ENCODE peak calls at places on chromosome 11, in ten cellular contexts. R is CD8-positive, alpha-beta T cell; B is ovary; D is CD8-positive, alpha-beta memory T cell; V is substantia nigra; U is neural progenitor cell; H is iPS DF 6.9; S is CD4-positive, alpha-beta memory T cell; Y is colonic mucosa; K is left ventricle myocardium inferior. M is an unnamed sample.
A peak's percentile ranks its signal among the peaks of the same experiment; 100 is the strongest.

GRCh38 chr11:70603064-70603755 is 204.9 kb downstream of the CTTN start:
- DNase-seq in S (no peak), V (no peak), Y (no peak), B (no peak), H (no peak), K (no peak), R (no peak), D (no peak), U (no peak), M (no peak)

GRCh38 chr11:102361100-102362021 is 14.3 kb downstream of the BIRC2 start:
- DNase-seq in R (peak; percentile 26), V (no peak), K (no peak), D (no peak), Y (no peak), U (no peak), S (peak; percentile 58), B (no peak), H (no peak), M (no peak)

GRCh38 chr11:100354736-100355135 is 332.4 kb upstream of the ARHGAP42 start:
- DNase-seq in R (no peak), V (no peak), D (no peak), U (no peak), Y (no peak), K (no peak), B (no peak), S (no peak), H (no peak), M (no peak)

GRCh38 chr11:74778581-74778980 is 29.9 kb downstream of the RNF169 start:
- DNase-seq in K (no peak), R (no peak), U (no peak), B (no peak), H (no peak), D (no peak), V (no peak), S (no peak), Y (no peak), M (no peak)

GRCh38 chr11:45209904-45210699 is 63.7 kb downstream of the PRDM11 start:
- DNase-seq in V (peak; percentile 4), S (no peak), R (no peak), Y (peak; percentile 42), B (peak; percentile 93), D (no peak), H (no peak), U (peak; percentile 73), K (peak; percentile 94), M (no peak)

GRCh38 chr11:108620958-108621772 is 27.6 kb upstream of the EXPH5 start:
- DNase-seq in D (no peak), V (no peak), S (no peak), K (no peak), R (no peak), U (no peak), Y (no peak), H (no peak), B (no peak), M (no peak)

GRCh38 chr11:119320593-119321524 is 3.9 kb upstream of the MCAM start:
- DNase-seq in D (peak; percentile 31), K (peak; percentile 74), H (no peak), V (no peak), B (peak; percentile 70), Y (peak; percentile 56), R (no peak), U (peak; percentile 71), S (peak; percentile 51), M (no peak)

GRCh38 chr11:37442576-37442975 is 844.5 kb upstream of the RAG2 start:
- DNase-seq in B (no peak), K (no peak), U (no peak), R (no peak), H (no peak), S (no peak), D (no peak), V (no peak), Y (no peak), M (no peak)

GRCh38 chr11:100790073-100790472 is 103.0 kb downstream of the ARHGAP42 start:
- DNase-seq in H (no peak), D (no peak), V (no peak), R (no peak), Y (no peak), K (no peak), U (no peak), B (no peak), S (no peak), M (no peak)

GRCh38 chr11:116104480-116105174 is 600.4 kb upstream of the CADM1 start:
- DNase-seq in K (no peak), B (no peak), H (no peak), D (no peak), R (no peak), Y (no peak), U (no peak), S (no peak), V (no peak), M (no peak)

GRCh38 chr11:33256031-33256807 is 962 bp upstream of the HIPK3 start:
- DNase-seq in V (no peak), S (no peak), U (peak; percentile 9), H (no peak), D (no peak), R (no peak), B (no peak), K (no peak), Y (no peak), M (no peak)

GRCh38 chr11:121567988-121568387 is 115.2 kb upstream of the SORL1-AS1 start:
- DNase-seq in R (no peak), D (no peak), H (no peak), V (no peak), U (no peak), Y (no peak), B (no peak), S (no peak), K (no peak), M (no peak)

GRCh38 chr11:19557720-19558140 is 154.9 kb upstream of the NAV2 start:
- DNase-seq in B (peak; percentile 79), S (peak; percentile 43), R (peak; percentile 32), H (peak; percentile 87), D (peak; percentile 62), V (no peak), K (peak; percentile 77), U (peak; percentile 89), Y (peak; percentile 89), M (peak; percentile 24)

GRCh38 chr11:128757235-128757711 is 63.4 kb downstream of the FLI1 start:
- DNase-seq in V (no peak), S (peak; percentile 76), R (peak; percentile 49), H (no peak), Y (peak; percentile 43), K (no peak), D (peak; percentile 44), B (no peak), U (no peak), M (peak; percentile 85)

GRCh38 chr11:93117578-93117964 is 80.2 kb downstream of the SLC36A4 start:
- DNase-seq in V (no peak), H (no peak), B (no peak), S (no peak), U (no peak), Y (no peak), K (no peak), R (no peak), D (no peak), M (no peak)
- H3K27ac ChIP-seq in V (no peak overlapping the region), H (peak overlapping the region; percentile 77), B (no peak overlapping the region), S (no peak overlapping the region), U (peak overlapping the region; percentile 90), Y (no peak overlapping the region), K (no peak overlapping the region), R (no peak overlapping the region), D (no peak overlapping the region), M (no peak overlapping the region)

GRCh38 chr11:134069996-134070845 is 1.3 kb downstream of the JAM3 start:
- DNase-seq in Y (no peak), D (no peak), R (no peak), H (no peak), B (no peak), S (no peak), K (no peak), U (peak; percentile 34), V (no peak), M (no peak)
- H3K27ac ChIP-seq in Y (no peak overlapping the region), D (no peak overlapping the region), R (no peak overlapping the region), H (no peak overlapping the region), B (peak overlapping the region; percentile 84), S (no peak overlapping the region), K (peak overlapping the region; percentile 87), U (no peak overlapping the region), V (peak overlapping the region; percentile 90), M (no peak overlapping the region)

GRCh38 chr11:67264886-67265632 is 1.2 kb upstream of the GRK2 start:
- DNase-seq in H (no peak), B (peak; percentile 41), Y (no peak), U (no peak), S (no peak), D (no peak), K (no peak), R (no peak), V (no peak), M (no peak)

GRCh38 chr11:67267188-67268035 is 1.1 kb downstream of the GRK2 start:
- DNase-seq in U (no peak), D (no peak), H (no peak), Y (peak; percentile 83), K (no peak), R (no peak), S (peak; percentile 58), V (no peak), B (peak; percentile 46), M (peak; percentile 61)

GRCh38 chr11:67268036-67268683 is 1.9 kb downstream of the GRK2 start:
- DNase-seq in V (no peak), S (peak; percentile 63), U (no peak), K (no peak), Y (no peak), R (peak; percentile 44), D (peak; percentile 65), H (no peak), B (peak; percentile 21), M (peak; percentile 77)

GRCh38 chr11:67265633-67266423 is 445 bp upstream of the GRK2 start:
- DNase-seq in R (peak; percentile 56), B (peak; percentile 88), S (peak; percentile 77), D (peak; percentile 69), U (peak; percentile 89), K (peak; percentile 83), V (peak; percentile 27), H (no peak), Y (peak; percentile 83), M (no peak)

GRCh38 chr11:67266424-67267187 is at the start of gene GRK2:
- DNase-seq in B (peak; percentile 65), U (peak; percentile 37), Y (no peak), D (no peak), S (no peak), R (no peak), H (no peak), K (no peak), V (no peak), M (no peak)
- H3K27ac ChIP-seq in B (peak within 1 kb of the TSS; percentile 79), U (no peak within 1 kb of the TSS), Y (peak within 1 kb of the TSS; percentile 84), D (peak within 1 kb of the TSS; percentile 84), S (peak within 1 kb of the TSS; percentile 80), R (peak within 1 kb of the TSS; percentile 58), H (no peak within 1 kb of the TSS), K (peak within 1 kb of the TSS; percentile 94), V (peak within 1 kb of the TSS; percentile 84), M (peak within 1 kb of the TSS; percentile 100)

DNA sequence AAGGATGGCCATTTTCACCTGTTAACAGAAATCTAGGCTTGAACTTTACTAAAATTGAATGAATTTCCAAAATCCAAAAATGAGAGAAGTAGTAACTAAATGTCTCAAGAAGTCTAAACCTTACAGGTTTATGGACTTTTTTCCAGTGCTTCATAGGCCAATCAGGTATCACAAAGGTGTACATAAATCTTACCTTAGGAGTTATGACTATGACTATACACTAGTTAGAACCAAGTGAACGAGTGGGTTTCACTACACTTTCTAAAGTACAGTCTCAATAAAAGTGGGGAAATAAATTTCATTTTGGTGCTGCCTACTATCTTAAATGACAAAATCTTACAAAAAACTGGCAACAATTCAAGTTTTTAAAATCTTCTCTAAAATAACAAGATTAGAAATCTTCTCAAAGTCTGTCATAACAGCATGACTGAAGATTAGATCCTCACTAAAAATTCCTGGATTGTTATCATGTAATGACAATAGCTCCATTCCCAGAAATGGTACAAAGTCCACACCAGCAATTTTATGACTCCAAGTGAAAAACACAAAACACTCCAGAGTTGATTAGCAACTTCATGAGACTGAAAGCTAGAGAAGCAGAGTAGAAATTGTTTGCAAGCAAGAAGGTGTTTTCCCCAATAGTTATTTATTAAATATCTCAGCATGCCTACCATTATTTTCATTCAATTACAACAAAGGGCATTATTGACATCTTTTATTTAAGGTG is 20.9 kb downstream of the SOX6 start:
- DNase-seq in D (no peak), Y (peak; percentile 32), U (no peak), R (no peak), H (no peak), K (no peak), S (no peak), V (no peak), B (no peak), M (no peak)
- H3K27ac ChIP-seq in D (no peak overlapping the region), Y (peak overlapping the region; percentile 63), U (no peak overlapping the region), R (no peak overlapping the region), H (no peak overlapping the region), K (no peak overlapping the region), S (no peak overlapping the region), V (no peak overlapping the region), B (no peak overlapping the region), M (no peak overlapping the region)

M was measured in HL-60.